ENCODE peak calls at places on chromosomes 1 and 21, in five cellular contexts. L is sigmoid colon, K is K562, D is lower lobe of right lung, Y is GM12865. E is an unnamed sample.

GRCh38 chr1:23167353-23168078 is 1.1 kb downstream of the LUZP1 start:
- DNase-seq in L (peak), K (peak), D (peak), Y (peak), E (peak)

GRCh38 chr1:99681583-99681982 is 35.7 kb downstream of the PALMD start:
- DNase-seq in L (no peak), K (no peak), D (no peak), Y (no peak), E (no peak)

GRCh38 chr1:198494139-198494538 is 46.3 kb downstream of the ATP6V1G3 start:
- DNase-seq in L (no peak), K (no peak), D (no peak), Y (no peak), E (no peak)

GRCh38 chr1:71850936-71851335 is 431.4 kb downstream of the NEGR1 start:
- DNase-seq in L (peak), K (no peak), D (no peak), Y (no peak), E (no peak)

GRCh38 chr1:113534130-113534817 is 144.0 kb downstream of the MAGI3 start:
- DNase-seq in L (no peak), K (no peak), D (no peak), Y (no peak), E (peak)

GRCh38 chr1:119275145-119275929 is 93.2 kb upstream of the HAO2 start:
- DNase-seq in L (no peak), K (peak), D (no peak), Y (peak), E (no peak)

GRCh38 chr1:204409111-204409510 is 2.5 kb downstream of the PPP1R15B start:
- DNase-seq in L (no peak), K (no peak), D (no peak), Y (no peak), E (no peak)

GRCh38 chr1:37553598-37553926 is 531 bp downstream of the SNIP1 start:
- DNase-seq in L (no peak), K (no peak), D (no peak), Y (no peak), E (no peak)

GRCh38 chr1:164380893-164381292 is 178.1 kb upstream of the PBX1 start:
- DNase-seq in L (no peak), K (no peak), D (no peak), Y (no peak), E (no peak)

GRCh38 chr21:38263493-38263892 is 6.7 kb downstream of the KCNJ15 start:
- DNase-seq in L (no peak), K (no peak), D (no peak), Y (no peak), E (no peak)

GRCh38 chr1:11952455-11953109 is 18.1 kb downstream of the PLOD1 start:
- DNase-seq in L (no peak), K (no peak), D (no peak), Y (no peak), E (no peak)

DNA sequence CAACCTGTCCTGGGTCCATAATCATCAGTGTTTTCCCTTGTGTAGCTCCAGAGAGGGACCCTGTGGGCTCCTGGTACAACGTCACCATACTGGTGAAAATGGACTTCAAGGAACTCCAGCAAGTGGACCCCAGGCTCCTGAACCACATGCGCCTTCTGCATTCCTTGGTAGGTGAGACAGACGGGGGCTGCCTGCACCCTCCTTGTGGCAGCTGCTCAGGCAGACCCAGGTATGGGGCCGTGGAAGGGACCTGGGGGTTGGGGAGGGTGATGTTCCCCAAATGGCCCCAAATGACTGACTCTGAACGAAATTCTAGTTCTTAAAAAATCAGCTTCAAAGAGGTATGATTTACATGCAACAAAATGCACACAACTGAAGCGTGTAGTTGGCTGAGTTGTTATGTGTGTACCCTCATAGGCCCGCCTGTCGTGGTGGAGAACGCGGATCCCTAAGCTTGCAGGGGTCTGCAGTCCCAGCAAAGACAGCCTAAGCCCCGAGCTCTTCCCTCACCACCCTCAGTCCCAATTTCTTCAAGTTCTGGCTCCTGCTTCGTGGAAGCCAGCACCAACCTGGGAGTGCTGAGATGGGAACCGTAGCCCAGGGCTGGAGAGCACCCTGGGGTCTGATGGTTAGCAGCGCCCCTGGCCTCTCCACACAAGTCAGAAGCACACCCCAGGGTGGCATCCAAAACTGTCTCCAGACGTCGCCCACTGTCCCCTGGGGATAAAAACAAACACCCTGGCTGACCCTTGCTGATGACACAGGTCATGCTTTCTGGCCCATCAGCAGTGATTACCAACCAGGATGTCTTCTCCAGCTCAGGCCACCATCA is 14.3 kb downstream of the UMODL1 start:
- DNase-seq in L (no peak), K (no peak), D (no peak), Y (no peak), E (no peak)
- TF ChIP-seq CTCF in L (no peak), K (no peak), D (no peak), Y (no peak), E (no peak)

GRCh38 chr1:153961421-153961820 is 1.9 kb downstream of the SLC39A1 start:
- DNase-seq in L (no peak), K (no peak), D (no peak), Y (no peak), E (no peak)
- H3K4me3 ChIP-seq in L (no peak), K (peak), D (peak), Y (peak), E (peak)

GRCh38 chr1:2821373-2821955 is 20.0 kb upstream of the TTC34 start:
- DNase-seq in L (no peak), K (no peak), D (no peak), Y (no peak), E (no peak)

GRCh38 chr1:2822621-2823145 is 21.2 kb upstream of the TTC34 start:
- DNase-seq in L (no peak), K (no peak), D (peak), Y (no peak), E (no peak)

GRCh38 chr1:2820731-2821372 is 19.4 kb upstream of the TTC34 start:
- DNase-seq in L (no peak), K (no peak), D (no peak), Y (no peak), E (no peak)

GRCh38 chr1:2823921-2824660 is 22.6 kb upstream of the TTC34 start:
- DNase-seq in L (no peak), K (no peak), D (peak), Y (no peak), E (no peak)

DNA sequence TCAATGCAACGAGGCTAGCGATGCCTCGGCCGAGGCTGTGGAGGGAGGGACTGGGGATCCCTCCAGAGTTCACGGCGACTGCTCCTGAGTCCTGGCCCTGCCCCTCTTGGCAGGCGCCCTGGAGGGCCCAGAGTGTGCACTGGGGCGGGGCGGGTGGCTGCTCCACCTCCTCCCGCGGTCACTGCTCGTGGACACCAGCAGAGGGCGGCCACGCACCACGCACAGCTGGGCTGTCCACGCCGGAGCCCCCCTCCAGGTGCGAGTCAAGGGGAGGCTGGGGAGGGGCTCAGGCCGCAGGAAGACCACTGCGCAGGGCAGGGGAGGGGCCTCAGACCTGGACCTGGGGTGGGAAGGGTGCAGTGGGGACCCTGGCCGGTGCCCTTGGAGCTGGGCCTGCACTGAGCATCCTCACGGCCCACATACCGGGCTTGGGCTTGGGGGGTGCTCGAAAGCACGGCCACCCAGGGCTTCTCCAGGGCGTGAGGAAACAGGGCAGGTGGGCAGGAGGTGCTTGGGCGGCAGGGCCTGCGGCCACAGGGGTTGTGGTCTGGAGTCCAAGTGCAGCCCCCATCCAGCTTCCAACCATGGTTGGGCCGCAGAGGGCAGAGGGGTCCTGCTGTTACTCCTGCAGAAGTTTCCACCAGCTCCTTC is 20.6 kb upstream of the TTC34 start:
- DNase-seq in L (no peak), K (peak), D (peak), Y (peak), E (no peak)
- TF ChIP-seq CTCF in L (peak), K (peak), D (peak), Y (peak), E (peak)

DNA sequence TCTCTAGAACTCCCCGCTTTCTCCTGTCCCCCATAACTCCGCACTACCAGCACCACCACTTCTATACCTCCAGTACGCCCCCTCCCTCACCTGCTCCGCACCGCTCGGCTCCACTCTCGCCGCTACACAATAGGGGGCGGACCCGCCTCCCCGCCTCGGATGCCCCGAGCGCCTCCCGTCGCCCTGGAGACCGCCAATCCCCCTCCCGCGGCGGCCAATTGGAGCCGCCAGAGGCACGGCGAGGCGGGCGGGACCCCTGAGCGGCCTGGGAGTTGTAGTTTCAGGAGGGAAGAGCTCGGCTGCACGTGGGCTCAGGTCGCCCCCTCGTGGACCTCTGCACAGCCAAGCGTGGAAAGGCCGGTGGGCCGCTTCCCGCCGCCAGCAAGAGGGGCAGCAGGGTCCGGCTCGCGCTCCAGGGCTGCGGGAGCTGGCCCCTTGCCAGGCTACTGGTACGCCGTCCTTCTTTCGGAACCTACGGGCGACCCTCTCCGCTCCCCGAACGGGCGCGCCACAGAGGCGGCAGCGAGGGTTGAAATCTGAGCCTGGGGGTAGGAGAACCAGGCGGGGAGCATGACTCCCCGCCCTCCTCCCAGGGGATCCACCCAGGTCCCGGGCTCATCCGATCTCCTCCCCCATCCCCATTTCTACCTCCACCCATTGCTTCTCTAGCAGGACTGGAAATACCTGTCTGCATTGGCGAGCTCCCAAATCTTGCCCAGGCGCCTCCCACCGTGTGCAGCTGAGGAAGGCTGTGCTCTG is at the start of gene IGSF9:
- DNase-seq in L (peak), K (peak), D (peak), Y (peak), E (no peak)
- H3K4me3 ChIP-seq in L (peak), K (peak), D (peak), Y (no peak), E (peak)

GRCh38 chr1:107640207-107640606 is 324.8 kb downstream of the VAV3 start:
- DNase-seq in L (no peak), K (no peak), D (peak), Y (no peak), E (no peak)
- TF ChIP-seq CTCF in L (no peak), K (no peak), D (no peak), Y (no peak), E (no peak)

DNA sequence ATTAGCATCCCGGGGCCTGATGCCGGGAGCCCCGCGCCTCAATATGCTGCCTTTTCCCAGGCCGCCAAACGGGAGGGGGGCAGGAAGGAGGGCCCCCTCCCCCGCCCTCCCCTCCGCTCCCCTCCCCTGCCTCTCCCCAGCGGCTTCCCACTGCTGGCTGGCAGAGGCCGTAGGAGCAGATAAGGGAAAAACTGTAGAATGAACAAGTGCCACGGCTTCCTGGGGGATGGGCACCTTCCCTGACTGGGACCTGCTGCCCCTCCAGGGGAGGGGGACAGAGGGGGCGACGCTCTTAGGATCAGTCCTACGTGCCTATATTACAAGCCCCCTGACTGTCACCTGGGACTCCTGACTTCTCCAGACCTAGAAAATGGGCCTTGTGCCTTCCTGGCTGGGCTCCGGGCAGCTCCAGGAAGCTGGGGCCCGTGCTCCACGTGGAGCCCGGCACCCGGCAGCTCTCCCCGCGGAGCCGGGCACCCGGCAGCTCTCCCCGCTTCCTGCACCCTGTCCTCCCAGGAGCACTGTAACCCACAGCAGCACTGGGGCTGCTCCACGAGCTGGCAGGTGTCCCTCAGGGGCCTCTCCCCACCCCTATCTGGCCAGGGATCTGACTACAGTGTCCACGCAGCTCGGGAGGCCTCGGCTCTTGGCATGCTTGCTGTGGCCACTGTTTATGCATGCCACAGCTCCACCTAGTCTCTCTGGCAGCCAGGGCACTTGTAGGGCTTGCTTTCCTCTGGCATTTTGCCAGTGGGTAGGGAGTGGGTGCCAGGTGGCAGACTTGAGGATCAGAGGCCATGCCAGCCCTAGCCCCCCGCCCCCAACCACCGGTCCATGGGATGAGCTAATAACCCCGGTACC is 668 bp upstream of the HES5 start:
- DNase-seq in L (no peak), K (no peak), D (no peak), Y (no peak), E (no peak)
- H3K4me3 ChIP-seq in L (no peak), K (no peak), D (peak), Y (no peak), E (no peak)

GRCh38 chr1:42684139-42684538 is 1.9 kb downstream of the YBX1 start:
- DNase-seq in L (no peak), K (no peak), D (no peak), Y (peak), E (no peak)
- TF ChIP-seq CTCF in L (no peak), K (no peak), D (no peak), Y (no peak), E (no peak)

GRCh38 chr1:24295547-24295946 is 23.6 kb upstream of the GRHL3 start:
- DNase-seq in L (no peak), K (no peak), D (no peak), Y (no peak), E (no peak)
- H3K4me3 ChIP-seq in L (no peak), K (no peak), D (no peak), Y (no peak), E (no peak)

DNA sequence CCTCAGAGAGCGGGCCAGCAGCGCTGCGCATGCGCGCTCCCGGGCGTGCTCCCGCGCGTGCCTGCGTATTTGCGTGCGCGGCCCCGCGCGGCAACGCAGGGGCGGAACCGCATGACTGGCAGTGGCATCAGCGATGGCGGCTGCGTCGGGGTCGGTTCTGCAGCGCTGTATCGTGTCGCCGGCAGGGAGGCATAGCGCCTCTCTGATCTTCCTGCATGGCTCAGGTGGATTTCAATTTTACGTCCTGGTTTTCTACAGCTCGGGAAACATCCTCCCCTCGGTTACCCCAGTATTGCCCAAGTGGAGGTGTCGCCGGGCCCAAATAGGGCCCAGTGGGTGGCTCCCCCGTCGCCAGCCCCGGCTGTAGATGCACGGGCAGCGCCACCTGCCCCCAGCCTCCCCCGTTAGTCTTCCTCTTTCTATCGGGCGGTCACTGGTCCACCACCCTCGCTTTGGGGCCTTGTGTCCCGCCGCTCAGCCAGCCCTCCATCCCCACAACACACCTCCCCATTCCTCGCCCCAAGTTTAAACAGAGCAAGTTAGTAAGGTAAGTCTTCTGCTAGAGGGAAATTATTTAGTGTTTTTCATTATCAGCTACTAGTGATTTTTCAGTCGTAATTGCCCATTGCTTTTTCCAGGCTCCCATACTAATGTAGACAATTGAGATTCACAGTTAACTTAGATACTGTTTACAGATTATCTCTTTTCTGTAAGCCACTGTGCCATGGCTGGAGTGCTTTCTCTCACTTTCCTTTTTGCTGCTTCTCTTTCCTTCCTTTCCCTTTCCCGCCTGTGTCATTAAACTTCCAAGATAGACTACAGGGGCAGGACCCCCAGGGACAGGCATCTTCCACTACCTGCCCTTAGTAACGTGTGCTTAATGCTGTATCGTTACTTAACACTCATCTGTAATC is at the start of gene LYPLAL1:
- DNase-seq in L (peak), K (peak), D (peak), Y (peak), E (no peak)
- TF ChIP-seq CTCF in L (peak), K (no peak), D (no peak), Y (peak), E (no peak)

GRCh38 chr1:85307987-85308836 is 31.8 kb upstream of the BCL10 start:
- DNase-seq in L (peak), K (peak), D (peak), Y (peak), E (no peak)
- H3K4me3 ChIP-seq in L (no peak), K (no peak), D (peak), Y (no peak), E (no peak)

E was measured in retinal pigment epithelial cell.